ENCODE peak calls at places on chromosomes 13 and 19, in nine cellular contexts. M, E, J, S, U, K, G, T and N are unnamed samples.

GRCh38 chr19:54297759-54298305 is 15.1 kb downstream of the LILRA5 start:
- DNase-seq in M (no peak), T (no peak), S (no peak), U (peak), K (no peak), G (no peak), J (no peak), E (no peak), N (no peak)

GRCh38 chr13:39263033-39263432 is 224.8 kb downstream of the NHLRC3 start:
- DNase-seq in G (no peak), K (peak), M (no peak), U (peak), E (peak), S (peak), J (no peak), T (peak), N (peak)

GRCh38 chr13:109631069-109631468 is 155.3 kb downstream of the IRS2 start:
- DNase-seq in T (no peak), G (no peak), M (no peak), U (no peak), S (no peak), J (no peak), K (no peak), E (no peak), N (no peak)

GRCh38 chr19:13013649-13014048 is 18.4 kb downstream of the NFIX start:
- DNase-seq in G (no peak), K (no peak), M (no peak), U (no peak), E (no peak), T (no peak), S (no peak), J (no peak), N (peak)

GRCh38 chr19:29798783-29799182 is 13.0 kb upstream of the CCNE1 start:
- DNase-seq in G (no peak), U (peak), T (peak), K (peak), S (no peak), M (no peak), J (no peak), E (no peak), N (no peak)

GRCh38 chr13:110788778-110789177 is 75.3 kb downstream of the ING1 start:
- DNase-seq in J (no peak), T (no peak), K (no peak), G (no peak), E (no peak), U (no peak), M (no peak), S (no peak), N (no peak)

GRCh38 chr19:57559404-57560025 is at the start of gene ZNF550:
- DNase-seq in M (peak), G (peak), K (peak), U (peak), S (peak), E (peak), J (peak), T (peak), N (peak)

GRCh38 chr19:48466571-48467325 is 2.4 kb upstream of the CYTH2 start:
- DNase-seq in S (no peak), E (no peak), T (peak), U (peak), K (peak), M (no peak), G (no peak), J (no peak), N (no peak)

GRCh38 chr13:109740721-109741120 is 45.7 kb downstream of the IRS2 start:
- DNase-seq in T (no peak), K (no peak), G (no peak), M (no peak), J (no peak), E (no peak), S (no peak), U (no peak), N (no peak)

GRCh38 chr19:28934626-28935025 is 278.3 kb downstream of the UQCRFS1 start:
- DNase-seq in S (no peak), T (peak), E (no peak), K (peak), G (no peak), M (no peak), J (no peak), U (peak), N (no peak)

GRCh38 chr19:34677386-34678084 is at the start of gene ZNF302:
- DNase-seq in T (peak), S (peak), J (peak), U (peak), K (peak), E (peak), G (peak), M (peak), N (peak)

GRCh38 chr19:5338661-5339469 is 1.7 kb downstream of the PTPRS start:
- DNase-seq in K (no peak), S (no peak), J (peak), G (no peak), T (no peak), U (peak), M (no peak), E (no peak), N (peak)

GRCh38 chr13:40682449-40683240 is 16.2 kb upstream of the FOXO1 start:
- DNase-seq in E (peak), M (no peak), T (peak), K (peak), J (no peak), G (no peak), S (no peak), U (peak), N (no peak)

GRCh38 chr19:41866284-41866683 is 6.2 kb downstream of the RPS19 start:
- DNase-seq in T (no peak), G (no peak), J (no peak), M (no peak), K (no peak), S (no peak), E (no peak), U (no peak), N (no peak)

GRCh38 chr13:39577203-39577602 is 25.8 kb downstream of the LHFPL6 start:
- DNase-seq in E (no peak), K (no peak), T (no peak), J (no peak), S (no peak), U (no peak), G (no peak), M (no peak), N (no peak)

DNA sequence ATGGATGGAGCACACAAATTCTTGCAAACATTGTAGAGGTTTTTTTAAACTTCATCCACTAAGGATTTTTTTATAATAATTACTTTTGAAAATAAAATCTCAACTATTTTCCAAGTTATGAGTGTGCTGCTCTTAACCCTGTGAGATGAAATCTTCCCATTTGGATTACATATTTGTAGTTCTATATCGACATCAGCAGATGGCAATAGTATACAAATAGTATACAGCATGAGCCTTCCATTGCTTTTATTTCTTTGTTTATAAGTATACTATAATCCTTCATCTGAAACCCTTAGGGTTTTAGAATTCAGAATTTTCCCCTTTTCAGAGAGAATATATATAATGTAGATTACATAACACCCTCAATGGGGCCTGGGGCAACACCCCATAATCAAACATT is 70.5 kb downstream of the GJA3 start:
- DNase-seq in T (no peak), E (no peak), S (no peak), M (no peak), K (no peak), G (no peak), U (no peak), J (no peak), N (no peak)
- TF ChIP-seq CTCF in T (peak), E (no peak), S (no peak), M (no peak), K (peak), G (peak), U (no peak), J (no peak), N (no peak)

DNA sequence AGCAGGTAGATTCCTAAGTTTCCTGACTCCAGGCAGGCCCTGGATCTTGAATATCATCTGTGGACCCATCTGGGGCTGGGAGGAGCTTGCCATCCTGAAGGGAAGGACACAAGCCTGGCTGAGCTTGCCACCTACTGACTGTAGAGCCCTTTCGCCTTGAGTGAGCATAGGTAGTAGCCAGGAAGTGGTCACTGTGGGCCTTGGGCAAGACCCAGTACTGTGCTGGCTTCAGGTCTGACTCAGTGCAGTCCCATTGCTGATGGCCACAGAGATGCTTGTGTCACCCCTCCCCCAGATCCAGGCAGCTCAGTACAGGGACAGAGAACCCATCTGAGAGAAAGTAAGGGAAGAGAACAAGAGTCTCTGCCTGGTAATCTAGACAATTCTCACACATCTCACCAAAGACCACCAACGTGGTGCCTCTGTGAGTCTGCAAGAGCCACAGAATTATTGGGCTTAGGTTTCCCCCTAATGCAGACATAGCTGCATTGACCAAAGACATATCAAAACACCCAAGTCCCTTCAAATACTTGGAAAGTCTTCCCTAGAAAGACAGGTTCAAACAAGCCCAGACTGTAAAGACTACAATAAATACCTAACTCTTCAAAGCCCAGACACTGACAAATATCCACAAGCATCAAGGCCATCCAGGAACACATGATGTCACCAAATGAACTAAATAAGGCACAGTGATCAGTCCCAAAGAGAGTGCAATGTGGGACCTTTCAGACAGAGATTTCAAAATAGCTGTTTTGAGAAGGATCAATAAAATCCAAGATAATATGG is 108.2 kb upstream of the WASF3 start:
- DNase-seq in E (peak), J (no peak), G (no peak), M (no peak), U (no peak), T (peak), K (peak), S (no peak), N (no peak)
- TF ChIP-seq CTCF in E (no peak), J (no peak), G (no peak), M (no peak), U (no peak), T (no peak), K (no peak), S (no peak), N (no peak)

GRCh38 chr19:33393286-33394005 is 19.9 kb downstream of the CEBPG start:
- DNase-seq in M (no peak), K (no peak), T (no peak), G (peak), J (peak), E (no peak), S (no peak), U (no peak), N (no peak)
- TF ChIP-seq CTCF in M (no peak), K (no peak), T (no peak), G (no peak), J (no peak), E (no peak), S (no peak), U (no peak), N (no peak)

GRCh38 chr13:46598140-46598819 is 45.3 kb downstream of the LRCH1 start:
- DNase-seq in J (no peak), U (no peak), T (no peak), K (no peak), S (no peak), M (no peak), G (no peak), E (peak), N (no peak)
- TF ChIP-seq CTCF in J (no peak), U (no peak), T (no peak), K (no peak), S (no peak), M (no peak), G (no peak), E (no peak), N (no peak)

GRCh38 chr19:51439021-51439465 is 19.2 kb downstream of the SIGLEC8 start:
- DNase-seq in K (peak), M (no peak), U (no peak), S (no peak), E (peak), J (peak), T (peak), G (no peak), N (peak)
- TF ChIP-seq CTCF in K (peak), M (no peak), U (peak), S (peak), E (peak), J (peak), T (peak), G (peak), N (peak)

DNA sequence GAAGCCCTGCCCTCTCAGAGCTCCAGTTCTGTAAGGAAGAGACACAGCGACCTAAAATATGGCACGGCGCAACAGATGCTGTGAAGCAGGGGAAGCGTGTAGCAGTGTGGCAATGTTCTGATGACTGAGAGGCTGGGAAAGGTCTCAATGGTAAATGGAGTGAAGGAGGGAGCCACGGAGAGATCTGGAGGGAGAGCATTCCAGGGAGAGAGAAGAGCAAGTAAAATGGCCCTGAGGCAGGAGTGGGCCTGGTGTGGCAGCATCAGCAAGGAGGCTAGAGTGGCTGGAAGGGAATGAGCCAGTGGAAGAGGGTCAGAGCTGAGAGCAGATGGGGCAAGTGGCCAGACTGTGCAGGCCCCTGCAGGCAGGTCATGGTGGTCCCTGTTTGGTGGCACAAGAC is 16.4 kb downstream of the RCN3 start:
- DNase-seq in T (no peak), E (no peak), U (no peak), M (no peak), J (no peak), S (no peak), K (no peak), G (no peak), N (no peak)
- TF ChIP-seq CTCF in T (no peak), E (no peak), U (no peak), M (no peak), J (no peak), S (no peak), K (no peak), G (no peak), N (no peak)